ENCODE peak calls at places on chromosome 17, in eight cellular contexts. G is NCI-H1105 treated with DMSO at 0.1 percent for 48 hours, U is brain pericyte, T is HCT116, Q is activated B cell treated with CpG ODN at 0.5 μM for 24 hours, S is NCI-H2081, L is AG08395, P is NCI-H1417. C is an unnamed sample.

GRCh38 chr17:51006601-51007000 is 114.1 kb downstream of the SPAG9 start:
- DNase-seq in G (no peak), U (no peak), T (no peak), Q (no peak), S (no peak), L (peak), P (no peak), C (no peak)

GRCh38 chr17:76781056-76781982 is 43.4 kb downstream of the MFSD11 start:
- DNase-seq in G (no peak), U (no peak), T (no peak), Q (no peak), S (no peak), L (no peak), P (no peak), C (peak)

GRCh38 chr17:50570516-50570915 is 10.0 kb downstream of the CACNA1G start:
- DNase-seq in G (no peak), U (no peak), T (no peak), Q (no peak), S (no peak), L (no peak), P (peak), C (peak)

GRCh38 chr17:8534498-8535188 is 95.9 kb downstream of the MYH10 start:
- DNase-seq in G (no peak), U (no peak), T (no peak), Q (no peak), S (no peak), L (no peak), P (no peak), C (no peak)

GRCh38 chr17:17702370-17702769 is 21.1 kb downstream of the RAI1 start:
- DNase-seq in G (peak), U (no peak), T (no peak), Q (no peak), S (peak), L (no peak), P (no peak), C (peak)

GRCh38 chr17:76736349-76737081 is 616 bp downstream of the SRSF2 start:
- DNase-seq in G (peak), U (no peak), T (no peak), Q (peak), S (peak), L (peak), P (peak), C (peak)

GRCh38 chr17:50047488-50048126 is 8.3 kb upstream of the ITGA3 start:
- DNase-seq in G (no peak), U (no peak), T (no peak), Q (no peak), S (no peak), L (peak), P (no peak), C (no peak)

GRCh38 chr17:41907185-41907556 is 11.6 kb downstream of the ACLY start:
- DNase-seq in G (no peak), U (no peak), T (no peak), Q (no peak), S (no peak), L (peak), P (no peak), C (no peak)

GRCh38 chr17:38453951-38454421 is 25.7 kb downstream of the ARHGAP23 start:
- DNase-seq in G (peak), U (no peak), T (no peak), Q (no peak), S (no peak), L (peak), P (no peak), C (peak)

GRCh38 chr17:64077409-64077808 is 52.5 kb downstream of the ERN1 start:
- DNase-seq in G (no peak), U (no peak), T (no peak), Q (no peak), S (no peak), L (no peak), P (peak), C (no peak)

GRCh38 chr17:43734376-43734775 is 24.2 kb downstream of the SOST start:
- DNase-seq in G (no peak), U (no peak), T (no peak), Q (no peak), S (no peak), L (peak), P (no peak), C (no peak)

GRCh38 chr17:34672176-34672785 is 92.9 kb downstream of the TMEM132E start:
- DNase-seq in G (no peak), U (no peak), T (no peak), Q (no peak), S (no peak), L (no peak), P (no peak), C (no peak)

GRCh38 chr17:65434878-65435277 is 126.6 kb downstream of the AXIN2 start:
- DNase-seq in G (no peak), U (no peak), T (no peak), Q (no peak), S (no peak), L (no peak), P (no peak), C (no peak)

GRCh38 chr17:44628234-44629188 is 27.8 kb upstream of the MEIOC start:
- DNase-seq in G (no peak), U (no peak), T (no peak), Q (peak), S (peak), L (no peak), P (peak), C (peak)

GRCh38 chr17:66951605-66951953 is 12.9 kb upstream of the CACNG4 start:
- DNase-seq in G (no peak), U (no peak), T (no peak), Q (no peak), S (no peak), L (no peak), P (no peak), C (no peak)

GRCh38 chr17:76391200-76391715 is 6.8 kb downstream of the SPHK1 start:
- DNase-seq in G (no peak), U (no peak), T (no peak), Q (no peak), S (no peak), L (no peak), P (no peak), C (no peak)

GRCh38 chr17:7745748-7746470 is 28.4 kb downstream of the DNAH2 start:
- DNase-seq in G (no peak), U (no peak), T (peak), Q (no peak), S (no peak), L (peak), P (no peak), C (no peak)

GRCh38 chr17:4786111-4786491 is at the start of gene VMO1:
- DNase-seq in G (no peak), U (no peak), T (no peak), Q (no peak), S (no peak), L (peak), P (no peak), C (no peak)

GRCh38 chr17:72518333-72518732 is 397.5 kb downstream of the SOX9 start:
- DNase-seq in G (no peak), U (no peak), T (no peak), Q (no peak), S (no peak), L (no peak), P (no peak), C (no peak)

GRCh38 chr17:40530988-40531971 is 29.9 kb upstream of the TNS4 start:
- DNase-seq in G (no peak), U (no peak), T (no peak), Q (no peak), S (no peak), L (no peak), P (no peak), C (no peak)

GRCh38 chr17:40415390-40415789 is 2.3 kb downstream of the TOP2A start:
- DNase-seq in G (peak), U (no peak), T (no peak), Q (no peak), S (peak), L (peak), P (no peak), C (peak)

GRCh38 chr17:78818932-78819331 is 21.7 kb downstream of the USP36 start:
- DNase-seq in G (no peak), U (no peak), T (no peak), Q (no peak), S (no peak), L (no peak), P (no peak), C (no peak)

GRCh38 chr17:77237232-77238008 is 96.7 kb downstream of the SEC14L1 start:
- DNase-seq in G (no peak), U (no peak), T (no peak), Q (no peak), S (no peak), L (no peak), P (no peak), C (peak)

GRCh38 chr17:76947309-76947708 is 79.1 kb downstream of the MGAT5B start:
- DNase-seq in G (no peak), U (no peak), T (no peak), Q (no peak), S (no peak), L (no peak), P (no peak), C (no peak)

GRCh38 chr17:5846001-5846400 is 224.2 kb upstream of the WSCD1 start:
- DNase-seq in G (no peak), U (no peak), T (no peak), Q (no peak), S (no peak), L (no peak), P (no peak), C (no peak)

GRCh38 chr17:41625602-41626001 is 1.2 kb upstream of the KRT17 start:
- DNase-seq in G (no peak), U (no peak), T (no peak), Q (no peak), S (no peak), L (no peak), P (no peak), C (no peak)

GRCh38 chr17:63476857-63477470 is at the start of gene ACE:
- DNase-seq in G (peak), U (no peak), T (no peak), Q (peak), S (peak), L (peak), P (peak), C (peak)